ENCODE peak calls at places on chromosomes 3 and 15, in six cellular contexts. I is stomach, Z is endothelial cell of umbilical vein, E is K562, V is testis, B is uterus. P is an unnamed sample.
A peak's percentile ranks its signal among the peaks of the same experiment; 100 is the strongest.

GRCh38 chr3:99430348-99431134 is 207.9 kb upstream of the COL8A1 start:
- DNase-seq in V (no peak), Z (peak; percentile 74), B (no peak), I (no peak), E (no peak), P (no peak)

GRCh38 chr15:70323111-70323851 is 225.6 kb upstream of the TLE3 start:
- DNase-seq in Z (no peak), I (peak; percentile 38), V (peak; percentile 64), E (no peak), B (peak; percentile 88), P (no peak)

GRCh38 chr3:116367761-116368395 is 77.4 kb downstream of the LSAMP start:
- DNase-seq in I (no peak), Z (no peak), E (no peak), B (no peak), V (no peak), P (no peak)

GRCh38 chr3:79314962-79315361 is 452.8 kb downstream of the ROBO1 start:
- DNase-seq in I (no peak), Z (no peak), E (no peak), V (no peak), B (no peak), P (no peak)

GRCh38 chr15:94671845-94672524 is 440.6 kb downstream of the MCTP2 start:
- DNase-seq in Z (peak; percentile 94), E (peak; percentile 4), I (no peak), B (peak; percentile 47), V (peak; percentile 64), P (no peak)

GRCh38 chr3:179671709-179672337 is 19.0 kb downstream of the USP13 start:
- DNase-seq in I (no peak), Z (peak; percentile 100), V (no peak), E (no peak), B (peak; percentile 46), P (no peak)

GRCh38 chr15:100919481-100920405 is 586 bp downstream of the LRRK1 start:
- DNase-seq in I (no peak), E (no peak), B (no peak), V (no peak), Z (peak; percentile 28), P (no peak)

GRCh38 chr3:40680685-40681657 is 156.2 kb downstream of the ZNF621 start:
- DNase-seq in Z (no peak), B (no peak), E (no peak), V (no peak), I (no peak), P (peak; percentile 30)

GRCh38 chr3:54294214-54294613 is 171.9 kb downstream of the CACNA2D3 start:
- DNase-seq in V (no peak), B (no peak), E (no peak), Z (no peak), I (no peak), P (no peak)

GRCh38 chr3:163863146-163863545 is 1215.2 kb downstream of the SI start:
- DNase-seq in V (no peak), B (no peak), I (no peak), Z (no peak), E (no peak), P (no peak)

GRCh38 chr15:29859981-29860745 is 37.9 kb upstream of the TJP1 start:
- DNase-seq in I (no peak), V (no peak), E (no peak), B (no peak), Z (no peak), P (no peak)

GRCh38 chr3:192816274-192816853 is 89.0 kb upstream of the FGF12 start:
- DNase-seq in B (no peak), E (peak; percentile 36), I (no peak), Z (peak; percentile 68), V (no peak), P (peak; percentile 4)

GRCh38 chr3:185460719-185461350 is 38.0 kb downstream of the TMEM41A start:
- DNase-seq in V (no peak), I (no peak), B (no peak), E (peak; percentile 55), Z (peak; percentile 37), P (no peak)

GRCh38 chr3:10932596-10932995 is 60.0 kb upstream of the SLC6A1 start:
- DNase-seq in I (no peak), E (no peak), V (no peak), Z (no peak), B (no peak), P (no peak)

GRCh38 chr3:195905970-195906864 is 2.1 kb downstream of the TNK2 start:
- DNase-seq in Z (no peak), V (no peak), E (no peak), I (no peak), B (no peak), P (no peak)

GRCh38 chr3:170640737-170641171 is 54.9 kb upstream of the SLC7A14 start:
- DNase-seq in Z (no peak), E (peak; percentile 10), I (no peak), V (no peak), B (no peak), P (no peak)

GRCh38 chr3:170644711-170645110 is 58.8 kb upstream of the SLC7A14 start:
- DNase-seq in E (no peak), B (no peak), Z (no peak), V (no peak), I (peak; percentile 44), P (no peak)

GRCh38 chr3:170641510-170642236 is 55.8 kb upstream of the SLC7A14 start:
- DNase-seq in Z (no peak), E (peak; percentile 26), V (no peak), I (no peak), B (no peak), P (peak; percentile 14)

GRCh38 chr3:170643831-170644230 is 58.0 kb upstream of the SLC7A14 start:
- DNase-seq in Z (no peak), E (no peak), V (no peak), B (no peak), I (no peak), P (no peak)

GRCh38 chr3:170642882-170643601 is 57.2 kb upstream of the SLC7A14 start:
- DNase-seq in I (no peak), B (no peak), V (no peak), E (no peak), Z (no peak), P (no peak)
- TF ChIP-seq POLR2A in I (no peak), B (no peak), V (no peak), E (no peak), Z (no peak), P (no peak)

DNA sequence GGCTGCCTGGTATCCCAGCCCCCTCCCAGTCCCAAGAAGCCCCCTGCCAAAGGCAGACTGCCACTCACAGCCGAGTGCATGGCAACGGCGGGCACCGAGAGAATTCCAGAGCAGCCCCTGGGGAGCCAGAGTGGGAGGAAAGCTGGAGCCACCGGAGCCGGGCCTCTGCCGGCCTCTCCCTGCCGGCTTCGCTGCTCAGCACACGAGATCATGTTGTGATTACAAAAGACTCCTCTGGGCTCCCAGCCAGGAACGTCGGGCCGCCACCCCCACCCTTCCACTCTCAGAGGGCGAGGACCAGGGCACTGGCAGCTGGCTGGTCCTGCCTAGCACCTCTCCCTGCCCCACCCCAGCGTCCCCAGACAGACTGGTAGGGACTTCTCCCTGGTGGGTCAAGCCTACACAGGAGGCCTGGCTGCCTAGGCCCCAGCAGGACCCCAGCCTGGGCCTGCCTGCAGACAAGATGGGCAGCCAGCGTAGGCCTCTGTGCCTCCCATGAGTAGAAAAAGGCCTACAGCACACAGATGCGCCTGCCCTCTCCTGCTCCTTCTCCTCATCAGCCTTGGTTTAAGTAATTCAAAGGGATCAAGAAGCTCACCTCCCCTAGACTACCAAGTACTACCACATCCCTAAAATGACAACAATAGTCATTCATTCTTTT is at the start of gene CCDC9B:
- DNase-seq in E (peak; percentile 73), I (peak; percentile 95), V (peak; percentile 90), Z (peak; percentile 85), B (peak; percentile 93), P (peak; percentile 80)
- TF ChIP-seq POLR2A in E (no peak), I (no peak), V (no peak), Z (peak; percentile 91), B (peak; percentile 72), P (no peak)

GRCh38 chr3:46098319-46098761 is 71.1 kb upstream of the XCR1 start:
- DNase-seq in V (peak; percentile 44), Z (no peak), B (peak; percentile 64), E (no peak), I (no peak), P (peak; percentile 9)
- TF ChIP-seq POLR2A in V (no peak), Z (no peak), B (no peak), E (no peak), I (no peak), P (no peak)

DNA sequence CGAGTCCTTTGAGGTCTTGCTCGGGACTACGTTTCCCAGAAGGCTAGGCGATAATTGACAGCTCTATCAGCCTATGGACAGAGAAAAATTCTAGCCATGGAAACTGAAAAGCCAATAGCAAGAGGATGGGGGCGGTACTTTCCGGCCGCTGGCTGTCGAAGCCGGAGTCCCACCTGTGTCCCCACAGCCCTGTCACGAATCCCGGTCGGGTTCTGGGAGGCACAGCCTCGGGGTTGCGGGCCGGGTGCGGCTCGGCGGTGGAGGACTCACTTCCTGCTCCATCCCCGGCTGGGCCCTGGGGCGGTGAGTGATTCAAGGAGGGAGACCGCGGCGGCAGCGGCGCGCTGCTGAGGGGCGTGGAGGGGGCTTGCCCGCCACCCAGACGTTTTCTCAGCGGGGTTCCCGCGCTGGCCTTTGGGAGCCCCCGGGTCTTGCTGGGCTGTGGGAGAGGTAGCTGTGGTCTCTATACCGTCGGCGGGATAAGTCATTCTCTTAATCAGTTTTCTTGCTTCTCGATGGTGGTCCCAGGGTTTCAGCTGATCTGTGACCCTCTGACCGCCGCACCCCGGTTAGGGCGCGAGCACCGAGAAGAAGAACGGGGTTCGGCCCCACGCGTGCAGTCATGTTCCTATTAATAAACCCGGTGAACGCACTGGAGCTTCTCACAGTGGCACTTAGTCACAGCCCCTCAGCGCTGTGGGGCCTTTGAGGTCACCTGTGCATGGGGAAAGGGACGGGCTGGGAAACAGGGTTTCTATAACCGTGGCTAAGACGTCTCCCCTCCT is at the start of gene ZNF774:
- DNase-seq in B (peak; percentile 94), E (peak; percentile 97), Z (peak; percentile 96), V (peak; percentile 96), I (peak; percentile 95), P (peak; percentile 93)
- TF ChIP-seq POLR2A in B (no peak), E (peak; percentile 79), Z (no peak), V (no peak), I (no peak), P (no peak)

P was measured in erythroblast.